ENCODE peak calls at places on chromosomes 6 and 20, in seven cellular contexts. I, P, E, Q, S, U and Z are unnamed samples.
A peak's percentile ranks its signal among the peaks of the same experiment; 100 is the strongest.

GRCh38 chr20:32577657-32578056 is 7.5 kb downstream of the NOL4L start:
- DNase-seq in Q (no peak), P (no peak), U (no peak), S (peak; percentile 48), I (no peak), E (no peak), Z (no peak)

GRCh38 chr6:116676021-116676420 is 5.0 kb upstream of the KPNA5 start:
- DNase-seq in P (no peak), S (no peak), U (no peak), I (no peak), Q (no peak), E (no peak), Z (no peak)

GRCh38 chr20:61785567-61785816 is 280.2 kb downstream of the TAF4 start:
- DNase-seq in I (no peak), E (no peak), Q (no peak), P (no peak), S (no peak), U (no peak), Z (no peak)

GRCh38 chr20:415820-416322 is 7.8 kb downstream of the RBCK1 start:
- DNase-seq in P (no peak), Q (no peak), E (no peak), S (no peak), I (no peak), U (no peak), Z (no peak)

GRCh38 chr6:108492131-108492766 is 68.5 kb upstream of the FOXO3 start:
- DNase-seq in Q (peak; percentile 17), E (no peak), S (peak; percentile 61), P (peak; percentile 22), I (no peak), U (peak; percentile 28), Z (no peak)

GRCh38 chr20:1327827-1328679 is 886 bp downstream of the SDCBP2 start:
- DNase-seq in I (peak; percentile 56), S (no peak), Q (no peak), P (no peak), U (no peak), E (no peak), Z (peak; percentile 28)

GRCh38 chr6:42269974-42270510 is 52.4 kb upstream of the MRPS10 start:
- DNase-seq in P (no peak), I (no peak), S (no peak), E (no peak), U (no peak), Q (no peak), Z (no peak)

GRCh38 chr6:27275025-27275956 is 27.8 kb downstream of the PRSS16 start:
- DNase-seq in U (no peak), P (no peak), Q (no peak), I (no peak), S (peak; percentile 53), E (no peak), Z (no peak)

GRCh38 chr20:11905460-11906150 is 12.1 kb upstream of the BTBD3 start:
- DNase-seq in Q (no peak), S (peak; percentile 36), E (no peak), U (no peak), P (no peak), I (no peak), Z (no peak)

GRCh38 chr6:96157018-96157565 is 141.3 kb downstream of the FUT9 start:
- DNase-seq in Q (no peak), U (no peak), S (peak; percentile 0), I (no peak), E (no peak), P (no peak), Z (no peak)

GRCh38 chr20:59971428-59971827 is 13.2 kb downstream of the CDH26 start:
- DNase-seq in I (no peak), U (no peak), E (no peak), P (no peak), Q (no peak), S (no peak), Z (no peak)

GRCh38 chr6:72748759-72749158 is 126.9 kb downstream of the KCNQ5 start:
- DNase-seq in I (no peak), P (no peak), S (peak; percentile 95), E (no peak), U (no peak), Q (no peak), Z (no peak)

GRCh38 chr6:56961151-56961550 is 6.2 kb downstream of the BEND6 start:
- DNase-seq in Q (peak; percentile 8), P (no peak), I (no peak), S (peak; percentile 77), E (no peak), U (no peak), Z (no peak)